ENCODE peak calls at places on chromosomes 5 and 9, in seven cellular contexts. T is K562, N is IMR-90, W is H9, Z is keratinocyte, E is GM12878, R is A549. P is an unnamed sample.

GRCh38 chr9:76512826-76513225 is 53.8 kb downstream of the GCNT1 start:
- DNase-seq in T (no peak), N (peak; percentile 71), W (no peak), Z (no peak), E (no peak), R (no peak), P (no peak)

GRCh38 chr5:756171-756570 is 28.4 kb downstream of the ZDHHC11B start:
- DNase-seq in T (no peak), N (no peak), W (peak; percentile 24), Z (no peak), E (no peak), R (no peak), P (no peak)

GRCh38 chr9:4299006-4299795 is 667 bp downstream of the GLIS3 start:
- DNase-seq in T (no peak), N (peak; percentile 50), W (peak; percentile 45), Z (no peak), E (no peak), R (peak; percentile 52), P (peak; percentile 34)

GRCh38 chr5:38871790-38872551 is 26.2 kb downstream of the OSMR start:
- DNase-seq in T (no peak), N (peak; percentile 100), W (no peak), Z (peak; percentile 96), E (no peak), R (peak; percentile 97), P (peak; percentile 76)

GRCh38 chr9:27701664-27702063 is 128.4 kb upstream of the C9orf72 start:
- DNase-seq in T (no peak), N (no peak), W (no peak), Z (no peak), E (no peak), R (no peak), P (no peak)

GRCh38 chr9:94097788-94098413 is 13.6 kb downstream of the PTPDC1 start:
- DNase-seq in T (no peak), N (peak; percentile 95), W (no peak), Z (peak; percentile 69), E (no peak), R (peak; percentile 13), P (no peak)

GRCh38 chr5:140633081-140633471 is at the start of gene CD14:
- DNase-seq in T (no peak), N (no peak), W (no peak), Z (no peak), E (no peak), R (peak; percentile 79), P (peak; percentile 69)

GRCh38 chr5:149284501-149284900 is 12.8 kb downstream of the AFAP1L1 start:
- DNase-seq in T (no peak), N (peak; percentile 54), W (no peak), Z (no peak), E (no peak), R (no peak), P (no peak)

GRCh38 chr9:130189840-130190239 is 17.6 kb downstream of the NCS1 start:
- DNase-seq in T (no peak), N (peak; percentile 86), W (no peak), Z (no peak), E (no peak), R (no peak), P (no peak)

GRCh38 chr5:81021951-81022687 is 62.0 kb downstream of the RASGRF2 start:
- DNase-seq in T (no peak), N (no peak), W (no peak), Z (no peak), E (no peak), R (no peak), P (no peak)

GRCh38 chr9:121367651-121368510 is 2.2 kb downstream of the STOM start:
- DNase-seq in T (no peak), N (no peak), W (no peak), Z (no peak), E (no peak), R (peak; percentile 27), P (no peak)

GRCh38 chr5:68347549-68347948 is 132.0 kb downstream of the PIK3R1 start:
- DNase-seq in T (no peak), N (no peak), W (no peak), Z (no peak), E (no peak), R (no peak), P (no peak)

GRCh38 chr5:16160706-16161105 is 18.9 kb downstream of the MARCHF11 start:
- DNase-seq in T (peak; percentile 61), N (peak; percentile 62), W (peak; percentile 50), Z (peak; percentile 17), E (peak; percentile 2), R (peak; percentile 73), P (peak; percentile 35)

GRCh38 chr9:87684627-87685204 is 41.2 kb upstream of the CTSL start:
- DNase-seq in T (peak; percentile 60), N (peak; percentile 24), W (peak; percentile 58), Z (no peak), E (no peak), R (peak; percentile 44), P (no peak)

GRCh38 chr5:69261034-69261433 is 26.3 kb downstream of the CDK7 start:
- DNase-seq in T (no peak), N (peak; percentile 83), W (no peak), Z (no peak), E (no peak), R (no peak), P (no peak)

GRCh38 chr5:88142801-88143692 is 125.6 kb downstream of the TMEM161B start:
- DNase-seq in T (no peak), N (no peak), W (no peak), Z (no peak), E (no peak), R (no peak), P (no peak)

GRCh38 chr5:81708889-81709288 is 42.0 kb downstream of the SSBP2 start:
- DNase-seq in T (no peak), N (no peak), W (no peak), Z (no peak), E (no peak), R (no peak), P (no peak)

GRCh38 chr9:110750272-110750671 is 81.7 kb downstream of the MUSK start:
- DNase-seq in T (no peak), N (no peak), W (no peak), Z (no peak), E (no peak), R (no peak), P (no peak)

GRCh38 chr5:88883566-88884434 is 816 bp upstream of the MEF2C start:
- DNase-seq in T (peak; percentile 47), N (peak; percentile 79), W (peak; percentile 63), Z (no peak), E (no peak), R (peak; percentile 18), P (peak; percentile 32)

GRCh38 chr9:81819859-81820546 is 108.2 kb upstream of the SPATA31D4 start:
- DNase-seq in T (no peak), N (peak; percentile 35), W (peak; percentile 42), Z (no peak), E (no peak), R (no peak), P (no peak)

GRCh38 chr5:103407399-103407798 is 148.8 kb downstream of the MACIR start:
- DNase-seq in T (no peak), N (peak; percentile 53), W (no peak), Z (no peak), E (no peak), R (no peak), P (no peak)

GRCh38 chr5:17096975-17097695 is 120.3 kb upstream of the BASP1 start:
- DNase-seq in T (no peak), N (no peak), W (no peak), Z (no peak), E (no peak), R (no peak), P (no peak)

GRCh38 chr5:156888520-156888919 is 38.4 kb downstream of the PPP1R2B start:
- DNase-seq in T (no peak), N (no peak), W (no peak), Z (no peak), E (peak; percentile 50), R (no peak), P (no peak)

GRCh38 chr5:57448751-57449150 is 33.9 kb downstream of the ACTBL2 start:
- DNase-seq in T (no peak), N (no peak), W (no peak), Z (no peak), E (no peak), R (no peak), P (no peak)
- H3K27ac ChIP-seq in T (no peak overlapping the region), N (peak overlapping the region; percentile 10), W (no peak overlapping the region), Z (no peak overlapping the region), E (no peak overlapping the region), R (no peak overlapping the region), P (no peak overlapping the region)

GRCh38 chr9:126925876-126926275 is 11.3 kb downstream of the RALGPS1 start:
- DNase-seq in T (no peak), N (no peak), W (no peak), Z (no peak), E (no peak), R (no peak), P (peak; percentile 48)
- H3K4me2 ChIP-seq in T (no peak overlapping the region), N (no peak overlapping the region), W (no peak overlapping the region), Z (no peak overlapping the region), E (no peak overlapping the region), R (no peak overlapping the region), P (no peak overlapping the region)

GRCh38 chr9:134434896-134435506 is 108.7 kb downstream of the RXRA start:
- DNase-seq in T (no peak), N (peak; percentile 97), W (no peak), Z (no peak), E (no peak), R (peak; percentile 88), P (peak; percentile 74)

GRCh38 chr9:134431626-134432025 is 105.4 kb downstream of the RXRA start:
- DNase-seq in T (no peak), N (no peak), W (no peak), Z (no peak), E (no peak), R (no peak), P (no peak)

GRCh38 chr9:134433101-134433500 is 106.8 kb downstream of the RXRA start:
- DNase-seq in T (no peak), N (peak; percentile 20), W (no peak), Z (no peak), E (no peak), R (no peak), P (no peak)

GRCh38 chr9:134433909-134434895 is 107.9 kb downstream of the RXRA start:
- DNase-seq in T (no peak), N (no peak), W (no peak), Z (no peak), E (no peak), R (no peak), P (no peak)

DNA sequence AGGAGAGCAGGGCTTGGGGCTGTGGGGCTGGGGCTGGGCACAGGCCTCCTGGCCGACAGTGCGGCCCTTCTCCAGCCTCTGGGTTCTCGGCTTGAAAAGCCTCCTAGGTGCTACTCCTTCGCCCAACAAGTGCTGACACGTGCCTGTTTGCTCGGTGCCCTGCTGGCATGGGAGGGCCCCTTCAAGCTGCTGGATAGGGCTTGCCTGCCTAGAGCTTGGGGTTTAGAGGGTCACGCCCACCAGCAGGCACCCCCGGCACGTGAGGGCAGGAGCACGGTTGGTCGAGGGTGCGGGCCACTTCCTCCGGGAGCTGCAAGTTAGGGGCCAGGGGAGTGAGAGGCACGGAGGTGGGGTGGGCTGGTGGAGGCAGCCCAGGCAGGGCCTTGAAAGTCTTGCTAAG is 106.2 kb downstream of the RXRA start:
- DNase-seq in T (no peak), N (no peak), W (no peak), Z (no peak), E (no peak), R (no peak), P (no peak)
- H3K4me1 ChIP-seq in T (peaks cover 13% of the 10 kb centered on the region), N (peaks cover 24% of the 10 kb centered on the region), W (no peaks in the 10 kb centered on the region), Z (peaks cover 41% of the 10 kb centered on the region), E (peaks cover 7% of the 10 kb centered on the region), R (peaks cover 46% of the 10 kb centered on the region), P (no peaks in the 10 kb centered on the region)

DNA sequence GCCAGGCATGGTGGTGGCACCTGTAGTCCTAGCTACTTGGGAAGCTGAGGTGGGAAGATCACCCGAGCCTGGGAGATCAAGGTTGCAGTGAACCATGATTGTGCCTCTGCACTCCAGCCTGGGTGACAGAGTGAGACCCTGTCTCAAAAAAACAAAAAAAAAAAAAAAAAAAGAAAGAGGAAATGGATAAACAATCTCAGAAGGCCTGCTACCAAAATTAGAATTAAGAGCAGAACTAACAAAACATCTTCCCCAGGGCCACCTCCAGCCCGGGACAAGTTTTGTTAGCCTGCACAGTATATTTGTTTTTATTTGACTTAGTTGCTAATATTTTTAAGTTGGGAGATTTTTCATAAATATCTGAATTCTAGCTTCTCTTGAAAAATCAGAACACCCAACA is 23.1 kb downstream of the PAX5 start:
- DNase-seq in T (no peak), N (no peak), W (no peak), Z (no peak), E (no peak), R (no peak), P (no peak)
- H3K27ac ChIP-seq in T (no peak overlapping the region), N (no peak overlapping the region), W (no peak overlapping the region), Z (no peak overlapping the region), E (peak overlapping the region; percentile 83), R (no peak overlapping the region), P (no peak overlapping the region)